ENCODE peak calls at places on chromosome 4, in eight cellular contexts. R is heart left ventricle, A is vagina, O is uterus, J is tibial nerve, H is Peyer's patch, N is HepG2, Q is testis. M is an unnamed sample. For H3K27me3, the result is how much of the 10 kb centered on the place peaks cover.

GRCh38 chr4:25449270-25449669 is 72.2 kb downstream of the ANAPC4 start:
- DNase-seq in J (no peak), R (no peak), H (no peak), O (no peak), A (no peak), N (no peak), Q (no peak), M (no peak)

GRCh38 chr4:6999172-7000086 is 43.7 kb upstream of the TADA2B start:
- DNase-seq in O (no peak), N (no peak), R (no peak), Q (no peak), J (no peak), A (no peak), H (no peak), M (no peak)

GRCh38 chr4:40594261-40595178 is 35.1 kb downstream of the RBM47 start:
- DNase-seq in N (no peak), Q (peak), J (no peak), A (no peak), R (no peak), O (no peak), H (no peak), M (no peak)

GRCh38 chr4:164501074-164501473 is 252.9 kb upstream of the SMIM31 start:
- DNase-seq in H (no peak), R (no peak), Q (no peak), N (no peak), A (no peak), J (no peak), O (no peak), M (no peak)

GRCh38 chr4:158945529-158946108 is 157.3 kb upstream of the RAPGEF2 start:
- DNase-seq in J (no peak), O (no peak), H (no peak), A (no peak), R (no peak), N (no peak), Q (no peak), M (no peak)

GRCh38 chr4:156293657-156294297 is 340.1 kb upstream of the CTSO start:
- DNase-seq in O (no peak), J (no peak), N (no peak), R (no peak), Q (no peak), A (no peak), H (no peak), M (no peak)

GRCh38 chr4:83605216-83605615 is 69.3 kb downstream of the GPAT3 start:
- DNase-seq in H (no peak), N (peak), A (no peak), R (no peak), J (no peak), Q (no peak), O (no peak), M (no peak)

GRCh38 chr4:39451423-39452023 is 7.2 kb downstream of the RPL9 start:
- DNase-seq in N (no peak), H (no peak), A (no peak), R (no peak), Q (no peak), O (no peak), J (no peak), M (no peak)

GRCh38 chr4:55399581-55399980 is 3.8 kb downstream of the TMEM165 start:
- DNase-seq in R (no peak), N (no peak), J (no peak), A (no peak), Q (no peak), H (no peak), O (no peak), M (no peak)

GRCh38 chr4:100117749-100118148 is 72.5 kb downstream of the DDIT4L start:
- DNase-seq in R (no peak), A (no peak), O (no peak), H (no peak), J (no peak), Q (no peak), N (no peak), M (no peak)

GRCh38 chr4:133921280-133922195 is 280.1 kb downstream of the PABPC4L start:
- DNase-seq in H (no peak), O (no peak), J (no peak), N (no peak), R (no peak), Q (no peak), A (no peak), M (no peak)

GRCh38 chr4:184513802-184514120 is 39.4 kb upstream of the IRF2 start:
- DNase-seq in O (no peak), R (no peak), A (no peak), H (no peak), N (no peak), Q (no peak), J (no peak), M (no peak)

GRCh38 chr4:70704333-70705145 is 16.2 kb downstream of the UTP3 start:
- DNase-seq in A (no peak), N (peak), H (peak), Q (peak), J (peak), R (peak), O (peak), M (peak)

GRCh38 chr4:145937990-145938611 is 522 bp downstream of the ZNF827 start:
- DNase-seq in A (no peak), O (peak), Q (peak), H (peak), J (no peak), N (no peak), R (no peak), M (peak)

GRCh38 chr4:104064650-104065577 is 345.1 kb upstream of the TACR3 start:
- DNase-seq in A (no peak), J (peak), H (peak), N (peak), O (no peak), Q (peak), R (no peak), M (peak)

GRCh38 chr4:15240764-15241163 is 187.1 kb upstream of the C1QTNF7 start:
- DNase-seq in O (no peak), J (no peak), Q (no peak), R (no peak), A (no peak), N (no peak), H (no peak), M (no peak)

GRCh38 chr4:41455215-41455614 is 82.7 kb upstream of the LIMCH1 start:
- DNase-seq in H (no peak), R (no peak), O (no peak), N (no peak), A (no peak), Q (no peak), J (no peak), M (no peak)

GRCh38 chr4:92825186-92825715 is 521.5 kb downstream of the GRID2 start:
- DNase-seq in A (no peak), O (no peak), Q (no peak), J (no peak), R (no peak), N (no peak), H (no peak), M (no peak)

GRCh38 chr4:129355529-129355928 is 259.6 kb downstream of the C4orf33 start:
- DNase-seq in N (no peak), O (no peak), A (no peak), J (no peak), Q (no peak), H (no peak), R (no peak), M (no peak)

GRCh38 chr4:54527532-54527931 is 130.2 kb upstream of the KIT start:
- DNase-seq in O (no peak), R (no peak), A (no peak), N (no peak), J (no peak), Q (no peak), H (no peak), M (no peak)

GRCh38 chr4:126899382-126899801 is 733.4 kb upstream of the INTU start:
- DNase-seq in H (no peak), O (no peak), N (no peak), A (no peak), R (no peak), Q (peak), J (no peak), M (no peak)

GRCh38 chr4:24521544-24521943 is 62.8 kb downstream of the DHX15 start:
- DNase-seq in A (no peak), O (no peak), J (no peak), R (no peak), N (no peak), H (no peak), Q (no peak), M (no peak)

GRCh38 chr4:182240161-182241130 is 2.8 kb upstream of the TENM3 start:
- DNase-seq in J (no peak), Q (no peak), O (peak), R (no peak), H (no peak), N (peak), A (no peak), M (no peak)

GRCh38 chr4:11505225-11505971 is 76.7 kb upstream of the HS3ST1 start:
- DNase-seq in N (no peak), O (no peak), R (no peak), J (no peak), Q (no peak), A (no peak), H (peak), M (no peak)

GRCh38 chr4:115165503-115165902 is 52.1 kb upstream of the NDST4 start:
- DNase-seq in H (no peak), N (no peak), Q (no peak), J (no peak), A (no peak), O (no peak), R (no peak), M (no peak)
- H3K27ac ChIP-seq in H (no peak), N (no peak), Q (no peak), J (no peak), A (no peak), O (no peak), R (no peak), M (no peak)

GRCh38 chr4:169410839-169411770 is 140.3 kb upstream of the SH3RF1 start:
- DNase-seq in O (no peak), J (peak), N (no peak), A (no peak), Q (no peak), R (no peak), H (no peak), M (no peak)
- TF ChIP-seq POLR2A in O (no peak), J (no peak), N (no peak), A (no peak), Q (no peak), R (no peak), H (no peak), M (no peak)

DNA sequence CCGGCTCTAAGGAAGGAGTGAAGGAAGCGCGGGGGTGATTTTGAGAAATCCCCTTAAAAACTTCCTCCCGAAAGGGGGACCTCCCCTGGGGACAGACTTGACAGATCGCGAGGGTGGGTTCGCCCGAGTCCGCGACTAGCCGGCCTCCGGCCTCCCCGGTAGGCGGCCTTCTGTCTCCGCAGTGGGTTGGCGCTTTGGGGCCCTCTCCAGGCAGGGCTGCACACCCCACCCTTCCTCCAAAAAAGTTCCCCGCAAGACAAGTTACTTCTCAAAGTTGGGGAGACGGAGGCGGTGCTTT is 24.8 kb downstream of the HOPX start:
- DNase-seq in N (no peak), A (no peak), H (no peak), J (no peak), R (no peak), Q (peak), O (peak), M (peak)
- H3K27me3 ChIP-seq in N (under half), A (under half), H (under half), J (half or more), R (under half), Q (under half), O (under half), M (under half)

GRCh38 chr4:2791518-2792395 is 1.1 kb upstream of the SH3BP2 start:
- DNase-seq in A (no peak), J (no peak), H (peak), R (peak), N (no peak), O (peak), Q (no peak), M (peak)
- H3K27ac ChIP-seq in A (peak), J (peak), H (peak), R (peak), N (peak), O (peak), Q (no peak), M (peak)

DNA sequence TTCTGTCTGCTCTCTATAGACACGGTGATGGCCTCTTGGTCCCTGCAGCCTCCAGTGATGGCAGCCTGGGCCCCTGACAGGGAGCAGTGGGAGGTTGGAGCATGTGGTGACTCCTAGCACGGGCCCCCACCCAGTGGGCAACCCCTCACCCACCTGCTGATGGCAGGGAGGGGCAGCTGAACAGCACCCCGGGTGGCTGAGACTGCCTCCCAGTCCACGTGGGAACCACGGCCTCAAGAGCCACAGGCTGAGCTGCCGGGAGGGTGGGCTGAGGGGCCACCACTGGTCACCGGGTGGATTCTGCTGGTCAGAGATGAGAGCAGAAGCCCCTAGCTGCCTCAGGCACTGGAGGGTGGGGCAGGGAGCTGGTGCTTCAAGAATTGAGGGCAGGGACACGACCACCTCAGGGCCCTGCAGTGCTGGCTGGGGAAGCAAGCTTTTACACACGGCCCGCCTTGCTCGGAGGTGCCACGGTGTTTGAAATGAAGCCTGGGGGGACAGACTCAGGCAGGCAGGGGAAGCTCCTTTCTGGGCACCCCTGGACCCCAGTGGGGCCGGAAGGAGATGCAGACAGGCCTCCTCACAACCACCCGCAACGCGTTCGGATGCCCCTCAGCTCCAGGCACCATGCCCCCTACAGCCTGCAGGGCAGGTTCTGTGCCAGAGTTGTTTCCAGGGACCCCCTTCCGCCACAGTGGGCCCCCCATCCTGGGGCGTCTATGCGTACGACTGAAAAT is 6.3 kb upstream of the HAUS3 start:
- DNase-seq in Q (no peak), R (peak), O (no peak), H (no peak), J (no peak), A (no peak), N (no peak), M (no peak)
- TF ChIP-seq POLR2A in Q (no peak), R (no peak), O (no peak), H (no peak), J (no peak), A (no peak), N (no peak), M (no peak)

GRCh38 chr4:173525118-173526033 is 4.7 kb downstream of the HAND2 start:
- DNase-seq in J (no peak), N (no peak), H (no peak), R (peak), A (peak), O (peak), Q (no peak), M (peak)

GRCh38 chr4:173528378-173529321 is 1.4 kb downstream of the HAND2 start:
- DNase-seq in H (no peak), A (no peak), R (peak), Q (no peak), O (peak), J (no peak), N (no peak), M (peak)

GRCh38 chr4:173526724-173527102 is 3.3 kb downstream of the HAND2 start:
- DNase-seq in N (no peak), A (no peak), J (no peak), H (no peak), R (no peak), O (no peak), Q (no peak), M (no peak)

GRCh38 chr4:173526034-173526482 is 4.0 kb downstream of the HAND2 start:
- DNase-seq in R (no peak), J (no peak), A (peak), O (no peak), Q (no peak), H (no peak), N (no peak), M (no peak)

DNA sequence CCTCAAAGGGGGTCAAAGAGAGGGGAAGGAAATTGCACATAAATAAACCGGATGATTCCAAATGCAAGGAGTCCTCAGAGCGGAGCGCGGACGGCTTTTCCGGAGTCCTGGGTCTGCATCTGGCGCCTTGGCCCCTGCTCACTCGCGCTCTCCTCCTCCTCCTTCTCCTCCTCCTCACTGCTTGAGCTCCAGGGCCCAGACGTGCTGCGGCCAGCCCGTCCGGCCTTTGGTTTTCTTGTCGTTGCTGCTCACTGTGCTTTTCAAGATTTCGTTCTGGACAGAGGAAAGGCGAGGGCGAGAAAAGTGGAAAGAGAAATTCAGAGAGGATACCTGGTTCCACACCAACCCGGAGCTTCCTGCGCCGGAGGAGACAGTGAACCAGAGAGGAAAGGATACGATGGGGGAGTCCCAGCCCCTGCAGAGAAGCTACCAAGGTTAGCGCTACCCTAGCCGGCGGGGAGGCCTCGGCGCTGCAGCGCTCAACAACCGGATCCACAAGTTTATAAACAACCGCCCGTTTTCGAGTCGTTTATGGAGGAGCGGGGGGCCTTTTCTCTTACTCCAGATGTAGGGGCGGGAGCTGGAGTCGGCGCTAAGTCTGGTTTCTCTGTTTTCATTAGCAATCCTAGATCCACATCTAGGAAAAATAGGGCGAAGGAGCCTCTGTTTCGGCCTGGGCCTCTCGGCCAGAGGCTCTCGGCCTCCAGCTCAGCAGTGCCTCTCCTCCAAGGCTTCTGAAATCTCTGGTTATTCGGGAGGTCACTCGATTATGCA is 2.7 kb downstream of the HAND2 start:
- DNase-seq in Q (no peak), J (no peak), R (no peak), H (no peak), A (no peak), O (no peak), N (no peak), M (no peak)
- H3K27me3 ChIP-seq in Q (under half), J (half or more), R (under half), H (half or more), A (under half), O (under half), N (half or more), M (under half)

GRCh38 chr4:173024203-173024602 is 144.4 kb upstream of the GALNT7 start:
- DNase-seq in H (no peak), J (no peak), R (no peak), O (no peak), N (no peak), Q (no peak), A (no peak), M (no peak)
- H3K27ac ChIP-seq in H (no peak), J (no peak), R (no peak), O (no peak), N (no peak), Q (no peak), A (no peak), M (no peak)

GRCh38 chr4:88814043-88814617 is 116.5 kb upstream of the NAP1L5 start:
- DNase-seq in O (no peak), H (no peak), A (no peak), J (no peak), Q (peak), N (no peak), R (no peak), M (no peak)
- TF ChIP-seq POLR2A in O (no peak), H (no peak), A (no peak), J (no peak), Q (no peak), N (no peak), R (no peak), M (no peak)